ENCODE peak calls at places on chromosomes 5 and 9, in four cellular contexts. T is activated CD4-positive, alpha-beta T cell treated with anti-CD3 and anti-CD28 coated beads, Interleukin-2, amount 50 U/mL, for 1 hour; M is LoVo; P is LNCaP clone FGC. Z is an unnamed sample.
A peak's percentile ranks its signal among the peaks of the same experiment; 100 is the strongest.

GRCh38 chr9:96047741-96048115 is 172.2 kb downstream of the ERCC6L2 start:
- DNase-seq in T (no peak), M (no peak), P (no peak), Z (no peak)

GRCh38 chr9:109560470-109561132 is 62.5 kb upstream of the PTPN3 start:
- DNase-seq in T (no peak), M (no peak), P (no peak), Z (peak; percentile 18)

GRCh38 chr5:146675700-146676099 is 159.7 kb upstream of the GPR151 start:
- DNase-seq in T (no peak), M (no peak), P (no peak), Z (no peak)

GRCh38 chr5:132134384-132134783 is 60.8 kb downstream of the CSF2 start:
- DNase-seq in T (no peak), M (peak; percentile 12), P (no peak), Z (no peak)

GRCh38 chr5:160565376-160565775 is 143.7 kb downstream of the PTTG1 start:
- DNase-seq in T (no peak), M (no peak), P (no peak), Z (no peak)

GRCh38 chr5:91212336-91213092 is 170.6 kb downstream of the ARRDC3 start:
- DNase-seq in T (no peak), M (peak; percentile 74), P (no peak), Z (no peak)

GRCh38 chr5:127094161-127094560 is 20.9 kb upstream of the C5orf63 start:
- DNase-seq in T (no peak), M (no peak), P (no peak), Z (no peak)

GRCh38 chr9:25678147-25678666 is at the start of gene TUSC1:
- DNase-seq in T (peak; percentile 2), M (no peak), P (no peak), Z (peak; percentile 90)

GRCh38 chr9:880725-881124 is 39.2 kb downstream of the DMRT1 start:
- DNase-seq in T (no peak), M (no peak), P (no peak), Z (no peak)

GRCh38 chr9:6667633-6668280 is 22.2 kb upstream of the GLDC start:
- DNase-seq in T (no peak), M (peak; percentile 24), P (no peak), Z (no peak)

GRCh38 chr5:89498699-89499098 is 615.7 kb upstream of the MEF2C start:
- DNase-seq in T (no peak), M (no peak), P (no peak), Z (no peak)

GRCh38 chr5:68562308-68562707 is 346.8 kb downstream of the PIK3R1 start:
- DNase-seq in T (no peak), M (no peak), P (no peak), Z (no peak)

GRCh38 chr5:132777209-132778069 is at the start of gene SEPTIN8:
- DNase-seq in T (peak; percentile 25), M (peak; percentile 54), P (no peak), Z (peak; percentile 69)

GRCh38 chr5:17302590-17302989 is 85.2 kb downstream of the BASP1 start:
- DNase-seq in T (no peak), M (no peak), P (no peak), Z (no peak)

GRCh38 chr9:70673844-70674243 is 259.4 kb upstream of the KLF9 start:
- DNase-seq in T (no peak), M (no peak), P (no peak), Z (no peak)